ENCODE peak calls at places on chromosomes 7 and 10, in five cellular contexts. M is fibroblast of the conjunctiva; Y is left kidney; O is CD4-positive, CD25-positive, alpha-beta regulatory T cell; C is fibroblast of lung. V is an unnamed sample.

GRCh38 chr7:144407266-144407931 is 3.9 kb upstream of the NOBOX start:
- DNase-seq in O (no peak), C (no peak), M (no peak), Y (peak; percentile 26), V (no peak)

GRCh38 chr10:122850705-122851640 is 5.3 kb upstream of the CUZD1 start:
- DNase-seq in O (no peak), C (peak; percentile 74), Y (no peak), M (no peak), V (no peak)

GRCh38 chr10:104937528-104937927 is 296.4 kb downstream of the SORCS3 start:
- DNase-seq in C (peak; percentile 69), O (no peak), Y (no peak), M (peak; percentile 36), V (no peak)

GRCh38 chr10:103534621-103535498 is 41.4 kb downstream of the NEURL1 start:
- DNase-seq in Y (no peak), C (no peak), M (no peak), O (no peak), V (no peak)

GRCh38 chr7:7428806-7429205 is 106.9 kb downstream of the COL28A1 start:
- DNase-seq in C (peak; percentile 69), M (peak; percentile 79), O (no peak), Y (peak; percentile 34), V (no peak)

GRCh38 chr7:47371733-47372368 is 210.1 kb downstream of the TNS3 start:
- DNase-seq in C (peak; percentile 34), M (no peak), O (no peak), Y (peak; percentile 94), V (no peak)

GRCh38 chr10:49179699-49180511 is 8.3 kb downstream of the TMEM273 start:
- DNase-seq in M (no peak), O (no peak), Y (no peak), C (no peak), V (no peak)

GRCh38 chr10:100828744-100829102 is 83.3 kb downstream of the PAX2 start:
- DNase-seq in Y (peak; percentile 69), O (peak; percentile 5), M (no peak), C (no peak), V (peak; percentile 72)

GRCh38 chr7:147245274-147245673 is 1128.7 kb downstream of the CNTNAP2 start:
- DNase-seq in M (peak; percentile 9), Y (peak; percentile 21), C (peak; percentile 45), O (no peak), V (peak; percentile 11)

GRCh38 chr10:33776419-33776818 is 442.0 kb upstream of the NRP1 start:
- DNase-seq in M (no peak), O (no peak), Y (peak; percentile 36), C (no peak), V (peak; percentile 5)

GRCh38 chr7:91191771-91192170 is 72.5 kb upstream of the FZD1 start:
- DNase-seq in Y (no peak), C (no peak), M (no peak), O (no peak), V (no peak)

GRCh38 chr7:11434371-11434770 is 397.6 kb downstream of the THSD7A start:
- DNase-seq in C (peak; percentile 55), M (no peak), Y (no peak), O (no peak), V (no peak)

GRCh38 chr10:92413011-92413410 is 122.0 kb downstream of the MARCHF5 start:
- DNase-seq in O (no peak), Y (peak; percentile 5), C (no peak), M (no peak), V (no peak)